ENCODE peak calls at places on chromosomes 5 and 9, in six cellular contexts. One of them, this sample, is unnamed.

GRCh38 chr5:132238169-132238744 is 10.6 kb upstream of the P4HA2 start:
- DNase-seq in endothelial cell of umbilical vein: peak; percentile 69
- DNase-seq in naive thymus-derived CD4-positive, alpha-beta T cell: peak; percentile 42
- DNase-seq in CD8-positive, alpha-beta memory T cell: peak; percentile 46
- DNase-seq in fibroblast of lung: peak; percentile 69
- DNase-seq in DND-41: peak; percentile 78
- DNase-seq in this sample: peak; percentile 75

GRCh38 chr5:31620071-31620470 is 18.9 kb upstream of the PDZD2 start:
- DNase-seq in endothelial cell of umbilical vein: no peak
- DNase-seq in naive thymus-derived CD4-positive, alpha-beta T cell: no peak
- DNase-seq in CD8-positive, alpha-beta memory T cell: no peak
- DNase-seq in fibroblast of lung: no peak
- DNase-seq in DND-41: no peak
- DNase-seq in this sample: no peak

GRCh38 chr5:79707535-79707934 is 17.9 kb downstream of the CMYA5 start:
- DNase-seq in endothelial cell of umbilical vein: no peak
- DNase-seq in naive thymus-derived CD4-positive, alpha-beta T cell: no peak
- DNase-seq in CD8-positive, alpha-beta memory T cell: no peak
- DNase-seq in fibroblast of lung: no peak
- DNase-seq in DND-41: no peak
- DNase-seq in this sample: no peak

GRCh38 chr9:130868230-130868629 is 28.4 kb downstream of the QRFP start:
- DNase-seq in endothelial cell of umbilical vein: no peak
- DNase-seq in naive thymus-derived CD4-positive, alpha-beta T cell: no peak
- DNase-seq in CD8-positive, alpha-beta memory T cell: no peak
- DNase-seq in fibroblast of lung: no peak
- DNase-seq in DND-41: no peak
- DNase-seq in this sample: no peak

GRCh38 chr9:29669613-29670012 is 2096.3 kb upstream of the C9orf72 start:
- DNase-seq in endothelial cell of umbilical vein: no peak
- DNase-seq in naive thymus-derived CD4-positive, alpha-beta T cell: no peak
- DNase-seq in CD8-positive, alpha-beta memory T cell: no peak
- DNase-seq in fibroblast of lung: no peak
- DNase-seq in DND-41: no peak
- DNase-seq in this sample: no peak

GRCh38 chr9:98118640-98119601 is at the start of gene TRIM14:
- DNase-seq in endothelial cell of umbilical vein: peak; percentile 57
- DNase-seq in naive thymus-derived CD4-positive, alpha-beta T cell: peak; percentile 40
- DNase-seq in CD8-positive, alpha-beta memory T cell: peak; percentile 56
- DNase-seq in fibroblast of lung: peak; percentile 57
- DNase-seq in DND-41: peak; percentile 70
- DNase-seq in this sample: peak; percentile 89

GRCh38 chr5:19175776-19176570 is 812.0 kb downstream of the CDH18 start:
- DNase-seq in endothelial cell of umbilical vein: no peak
- DNase-seq in naive thymus-derived CD4-positive, alpha-beta T cell: no peak
- DNase-seq in CD8-positive, alpha-beta memory T cell: no peak
- DNase-seq in fibroblast of lung: no peak
- DNase-seq in DND-41: no peak
- DNase-seq in this sample: no peak

GRCh38 chr9:83996126-83996525 is 15.5 kb downstream of the RMI1 start:
- DNase-seq in endothelial cell of umbilical vein: no peak
- DNase-seq in naive thymus-derived CD4-positive, alpha-beta T cell: no peak
- DNase-seq in CD8-positive, alpha-beta memory T cell: no peak
- DNase-seq in fibroblast of lung: no peak
- DNase-seq in DND-41: no peak
- DNase-seq in this sample: no peak

GRCh38 chr5:54455413-54456157 is at the start of gene HSPB3:
- DNase-seq in endothelial cell of umbilical vein: no peak
- DNase-seq in naive thymus-derived CD4-positive, alpha-beta T cell: no peak
- DNase-seq in CD8-positive, alpha-beta memory T cell: no peak
- DNase-seq in fibroblast of lung: peak; percentile 69
- DNase-seq in DND-41: no peak
- DNase-seq in this sample: peak; percentile 18

GRCh38 chr9:85115473-85115872 is 445.9 kb downstream of the NTRK2 start:
- DNase-seq in endothelial cell of umbilical vein: no peak
- DNase-seq in naive thymus-derived CD4-positive, alpha-beta T cell: no peak
- DNase-seq in CD8-positive, alpha-beta memory T cell: no peak
- DNase-seq in fibroblast of lung: no peak
- DNase-seq in DND-41: no peak
- DNase-seq in this sample: no peak

GRCh38 chr5:178588769-178589168 is 1.4 kb downstream of the COL23A1 start:
- DNase-seq in endothelial cell of umbilical vein: no peak
- DNase-seq in naive thymus-derived CD4-positive, alpha-beta T cell: no peak
- DNase-seq in CD8-positive, alpha-beta memory T cell: no peak
- DNase-seq in fibroblast of lung: no peak
- DNase-seq in DND-41: no peak
- DNase-seq in this sample: no peak

GRCh38 chr5:4164167-4164566 is 568.5 kb downstream of the IRX1 start:
- DNase-seq in endothelial cell of umbilical vein: no peak
- DNase-seq in naive thymus-derived CD4-positive, alpha-beta T cell: no peak
- DNase-seq in CD8-positive, alpha-beta memory T cell: no peak
- DNase-seq in fibroblast of lung: no peak
- DNase-seq in DND-41: no peak
- DNase-seq in this sample: no peak

GRCh38 chr9:36150529-36151305 is 14.2 kb downstream of the GLIPR2 start:
- DNase-seq in endothelial cell of umbilical vein: no peak
- DNase-seq in naive thymus-derived CD4-positive, alpha-beta T cell: no peak
- DNase-seq in CD8-positive, alpha-beta memory T cell: no peak
- DNase-seq in fibroblast of lung: no peak
- DNase-seq in DND-41: no peak
- DNase-seq in this sample: no peak

GRCh38 chr5:21919417-21920022 is 933.6 kb downstream of the CDH12 start:
- DNase-seq in endothelial cell of umbilical vein: peak; percentile 79
- DNase-seq in naive thymus-derived CD4-positive, alpha-beta T cell: no peak
- DNase-seq in CD8-positive, alpha-beta memory T cell: no peak
- DNase-seq in fibroblast of lung: peak; percentile 71
- DNase-seq in DND-41: no peak
- DNase-seq in this sample: peak; percentile 11

GRCh38 chr5:180353226-180353962 is at the start of gene GFPT2:
- DNase-seq in endothelial cell of umbilical vein: peak; percentile 65
- DNase-seq in naive thymus-derived CD4-positive, alpha-beta T cell: peak; percentile 59
- DNase-seq in CD8-positive, alpha-beta memory T cell: peak; percentile 65
- DNase-seq in fibroblast of lung: peak; percentile 79
- DNase-seq in DND-41: no peak
- DNase-seq in this sample: peak; percentile 52

GRCh38 chr5:134556994-134557393 is 31.5 kb downstream of the JADE2 start:
- DNase-seq in endothelial cell of umbilical vein: no peak
- DNase-seq in naive thymus-derived CD4-positive, alpha-beta T cell: no peak
- DNase-seq in CD8-positive, alpha-beta memory T cell: no peak
- DNase-seq in fibroblast of lung: no peak
- DNase-seq in DND-41: no peak
- DNase-seq in this sample: no peak

GRCh38 chr5:134561871-134562296 is 36.4 kb downstream of the JADE2 start:
- DNase-seq in endothelial cell of umbilical vein: peak; percentile 98
- DNase-seq in naive thymus-derived CD4-positive, alpha-beta T cell: no peak
- DNase-seq in CD8-positive, alpha-beta memory T cell: no peak
- DNase-seq in fibroblast of lung: peak; percentile 70
- DNase-seq in DND-41: peak; percentile 15
- DNase-seq in this sample: peak; percentile 36

GRCh38 chr5:134560698-134561097 is 35.2 kb downstream of the JADE2 start:
- DNase-seq in endothelial cell of umbilical vein: no peak
- DNase-seq in naive thymus-derived CD4-positive, alpha-beta T cell: no peak
- DNase-seq in CD8-positive, alpha-beta memory T cell: no peak
- DNase-seq in fibroblast of lung: no peak
- DNase-seq in DND-41: no peak
- DNase-seq in this sample: no peak

GRCh38 chr5:134555889-134556311 is 30.4 kb downstream of the JADE2 start:
- DNase-seq in endothelial cell of umbilical vein: peak; percentile 91
- DNase-seq in naive thymus-derived CD4-positive, alpha-beta T cell: peak; percentile 58
- DNase-seq in CD8-positive, alpha-beta memory T cell: peak; percentile 77
- DNase-seq in fibroblast of lung: peak; percentile 82
- DNase-seq in DND-41: peak; percentile 72
- DNase-seq in this sample: no peak

DNA sequence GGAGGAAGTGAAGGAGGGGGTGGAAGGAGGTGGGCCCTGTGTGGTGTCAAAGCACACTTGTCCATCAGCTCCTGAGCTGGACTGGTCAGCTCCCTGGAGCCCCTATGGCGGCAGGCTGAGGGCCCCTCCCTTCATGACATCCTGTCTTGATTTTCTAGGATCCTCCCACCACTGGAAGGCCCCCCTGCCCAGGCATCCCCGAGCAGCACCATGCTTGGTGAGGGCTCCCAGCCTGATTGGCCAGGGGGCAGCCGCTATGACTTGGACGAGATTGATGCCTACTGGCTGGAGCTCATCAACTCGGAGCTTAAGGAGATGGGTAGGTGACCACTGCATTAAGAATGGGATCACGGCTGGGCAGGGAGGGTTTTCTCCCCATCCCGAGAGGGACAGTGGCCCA is 34.2 kb downstream of the JADE2 start:
- DNase-seq in endothelial cell of umbilical vein: no peak
- DNase-seq in naive thymus-derived CD4-positive, alpha-beta T cell: no peak
- DNase-seq in CD8-positive, alpha-beta memory T cell: no peak
- DNase-seq in fibroblast of lung: no peak
- DNase-seq in DND-41: no peak
- DNase-seq in this sample: no peak
- H3K36me3 ChIP-seq in endothelial cell of umbilical vein: no peaks in the 10 kb centered on the region
- H3K36me3 ChIP-seq in naive thymus-derived CD4-positive, alpha-beta T cell: peaks cover 49% of the 10 kb centered on the region
- H3K36me3 ChIP-seq in CD8-positive, alpha-beta memory T cell: peaks cover 73% of the 10 kb centered on the region
- H3K36me3 ChIP-seq in fibroblast of lung: peaks cover 24% of the 10 kb centered on the region
- H3K36me3 ChIP-seq in DND-41: peaks cover 84% of the 10 kb centered on the region
- H3K36me3 ChIP-seq in this sample: peaks cover 24% of the 10 kb centered on the region

GRCh38 chr9:136326061-136326776 is 1.1 kb upstream of the GPSM1 start:
- DNase-seq in endothelial cell of umbilical vein: peak; percentile 67
- DNase-seq in naive thymus-derived CD4-positive, alpha-beta T cell: no peak
- DNase-seq in CD8-positive, alpha-beta memory T cell: no peak
- DNase-seq in fibroblast of lung: peak; percentile 98
- DNase-seq in DND-41: no peak
- DNase-seq in this sample: no peak

GRCh38 chr9:136328011-136328621 is 777 bp downstream of the GPSM1 start:
- DNase-seq in endothelial cell of umbilical vein: no peak
- DNase-seq in naive thymus-derived CD4-positive, alpha-beta T cell: no peak
- DNase-seq in CD8-positive, alpha-beta memory T cell: no peak
- DNase-seq in fibroblast of lung: no peak
- DNase-seq in DND-41: no peak
- DNase-seq in this sample: no peak

GRCh38 chr9:136325354-136325753 is 2.0 kb upstream of the GPSM1 start:
- DNase-seq in endothelial cell of umbilical vein: no peak
- DNase-seq in naive thymus-derived CD4-positive, alpha-beta T cell: no peak
- DNase-seq in CD8-positive, alpha-beta memory T cell: no peak
- DNase-seq in fibroblast of lung: no peak
- DNase-seq in DND-41: no peak
- DNase-seq in this sample: no peak

GRCh38 chr9:136327313-136327971 is at the start of gene GPSM1:
- DNase-seq in endothelial cell of umbilical vein: peak; percentile 58
- DNase-seq in naive thymus-derived CD4-positive, alpha-beta T cell: peak; percentile 31
- DNase-seq in CD8-positive, alpha-beta memory T cell: no peak
- DNase-seq in fibroblast of lung: peak; percentile 74
- DNase-seq in DND-41: peak; percentile 28
- DNase-seq in this sample: no peak

DNA sequence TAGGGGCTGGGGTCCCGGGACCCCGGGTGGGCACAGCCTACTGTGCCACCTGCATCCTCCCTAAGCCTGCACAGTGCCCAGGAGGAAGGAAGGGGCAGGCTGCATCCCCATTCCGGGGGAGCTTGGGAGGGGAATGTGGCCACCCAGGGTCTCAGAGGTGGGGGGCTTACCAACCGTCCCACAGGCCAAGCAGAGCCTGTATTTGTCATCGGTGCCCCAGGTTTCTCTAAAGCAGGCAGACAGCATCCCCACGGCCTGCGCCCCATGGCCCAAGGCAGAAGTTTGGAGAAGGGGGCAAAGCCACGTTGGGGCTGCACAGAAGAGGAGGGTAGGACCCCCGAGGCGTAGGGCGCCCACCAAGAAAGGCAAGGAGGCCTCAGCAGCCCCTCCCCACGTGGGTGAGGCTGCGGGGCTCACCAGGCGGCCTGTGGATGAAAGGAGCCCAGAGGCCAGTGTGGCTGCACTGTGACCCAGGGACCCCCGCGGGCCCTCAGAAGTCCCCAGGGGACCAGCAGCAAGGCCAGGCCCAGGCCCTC is 494 bp upstream of the GPSM1 start:
- DNase-seq in endothelial cell of umbilical vein: no peak
- DNase-seq in naive thymus-derived CD4-positive, alpha-beta T cell: no peak
- DNase-seq in CD8-positive, alpha-beta memory T cell: no peak
- DNase-seq in fibroblast of lung: peak; percentile 52
- DNase-seq in DND-41: no peak
- DNase-seq in this sample: no peak
- H3K4me3 ChIP-seq in endothelial cell of umbilical vein: no peak overlapping the region
- H3K4me3 ChIP-seq in naive thymus-derived CD4-positive, alpha-beta T cell: no peak overlapping the region
- H3K4me3 ChIP-seq in CD8-positive, alpha-beta memory T cell: no peak overlapping the region
- H3K4me3 ChIP-seq in fibroblast of lung: peak overlapping the region; percentile 21
- H3K4me3 ChIP-seq in DND-41: peak overlapping the region; percentile 60
- H3K4me3 ChIP-seq in this sample: no peak overlapping the region

DNA sequence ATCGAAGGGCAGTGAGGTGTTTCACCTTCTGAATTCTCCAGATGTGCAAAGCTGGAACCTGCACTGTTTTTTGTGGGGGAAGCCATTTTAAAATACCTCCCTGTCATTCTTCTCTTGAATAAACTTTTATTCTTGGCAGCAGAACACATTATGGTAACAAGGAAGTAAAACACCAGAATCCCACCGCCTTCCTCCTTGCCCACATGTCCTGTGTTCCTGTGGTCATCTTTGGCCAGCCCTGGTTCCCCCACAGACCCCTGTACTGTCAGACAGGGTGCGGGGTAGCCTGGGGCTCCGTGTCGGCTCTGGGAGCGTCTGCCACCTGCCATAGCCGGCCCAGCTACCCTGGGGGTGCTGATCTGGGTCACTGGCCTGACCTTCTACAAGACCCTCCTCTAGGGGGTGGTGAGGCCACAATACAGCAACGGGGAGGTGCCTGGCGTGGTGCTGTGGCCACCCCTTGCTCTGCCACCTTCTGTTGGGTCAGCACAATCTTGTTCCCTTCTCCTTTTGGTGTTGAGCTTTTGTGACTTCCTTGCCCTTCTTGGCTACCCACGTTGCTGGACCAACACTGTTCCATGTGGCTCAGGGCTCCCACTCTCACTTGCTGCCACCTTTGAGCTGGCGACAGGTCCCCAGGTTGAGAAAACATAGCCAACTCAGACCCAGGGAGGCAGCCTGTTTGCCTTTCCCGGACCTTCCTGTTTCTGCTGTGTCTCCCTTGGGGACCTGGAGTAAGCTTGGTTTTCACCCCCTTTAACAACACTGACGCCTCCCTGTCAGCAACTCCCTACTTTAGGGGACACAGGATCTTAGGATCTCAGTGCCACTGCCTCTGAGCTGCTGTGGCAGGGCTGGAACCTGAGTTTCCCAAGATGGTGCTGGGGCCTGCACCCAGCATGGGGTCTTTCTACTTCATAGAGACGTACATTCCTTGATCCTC is 4.8 kb downstream of the WNK2 start:
- DNase-seq in endothelial cell of umbilical vein: no peak
- DNase-seq in naive thymus-derived CD4-positive, alpha-beta T cell: no peak
- DNase-seq in CD8-positive, alpha-beta memory T cell: no peak
- DNase-seq in fibroblast of lung: no peak
- DNase-seq in DND-41: no peak
- DNase-seq in this sample: no peak
- H3K27me3 ChIP-seq in endothelial cell of umbilical vein: peaks cover 24% of the 10 kb centered on the region
- H3K27me3 ChIP-seq in naive thymus-derived CD4-positive, alpha-beta T cell: no peaks in the 10 kb centered on the region
- H3K27me3 ChIP-seq in CD8-positive, alpha-beta memory T cell: peaks cover under 1% of the 10 kb centered on the region
- H3K27me3 ChIP-seq in fibroblast of lung: peaks cover 6% of the 10 kb centered on the region
- H3K27me3 ChIP-seq in DND-41: peaks cover 2% of the 10 kb centered on the region
- H3K27me3 ChIP-seq in this sample: no peaks in the 10 kb centered on the region

DNA sequence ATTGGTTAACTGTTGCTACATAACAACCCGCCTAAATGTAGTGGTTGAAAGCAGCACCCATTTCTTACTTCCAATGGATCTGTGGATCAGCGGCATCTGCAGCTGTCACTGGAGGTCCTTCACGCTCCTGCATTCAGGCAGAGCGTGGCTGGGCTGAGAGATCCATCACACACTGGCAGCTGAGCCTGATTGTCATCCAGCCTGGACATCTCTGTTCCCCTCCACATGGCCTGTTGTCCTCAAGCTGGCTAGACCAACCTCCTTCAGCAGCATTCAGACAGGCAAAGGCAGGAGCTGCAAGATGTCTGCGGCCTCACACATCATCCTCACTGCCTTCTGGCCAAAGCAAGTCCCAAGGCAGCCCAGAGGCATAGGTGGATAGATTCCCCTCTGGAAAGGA is 36.9 kb downstream of the DYNC2I2 start:
- DNase-seq in endothelial cell of umbilical vein: no peak
- DNase-seq in naive thymus-derived CD4-positive, alpha-beta T cell: no peak
- DNase-seq in CD8-positive, alpha-beta memory T cell: no peak
- DNase-seq in fibroblast of lung: no peak
- DNase-seq in DND-41: no peak
- DNase-seq in this sample: no peak
- H3K36me3 ChIP-seq in endothelial cell of umbilical vein: peaks cover 48% of the 10 kb centered on the region
- H3K36me3 ChIP-seq in naive thymus-derived CD4-positive, alpha-beta T cell: peaks cover 51% of the 10 kb centered on the region
- H3K36me3 ChIP-seq in CD8-positive, alpha-beta memory T cell: peaks cover 64% of the 10 kb centered on the region
- H3K36me3 ChIP-seq in fibroblast of lung: peaks cover 49% of the 10 kb centered on the region
- H3K36me3 ChIP-seq in DND-41: peaks cover 87% of the 10 kb centered on the region
- H3K36me3 ChIP-seq in this sample: peaks cover 29% of the 10 kb centered on the region

This sample was measured in small intestine.